ENCODE peak calls at places on chromosomes 2 and 18, in four cellular contexts. O is MM.1S, B is adrenal gland, U is tibial nerve. T is an unnamed sample.

GRCh38 chr2:37576831-37577230 is 94.6 kb downstream of the CDC42EP3 start:
- DNase-seq in O (no peak), U (no peak), B (no peak), T (no peak)

GRCh38 chr2:26578581-26578980 is 62.6 kb downstream of the CIB4 start:
- DNase-seq in O (no peak), U (no peak), B (no peak), T (no peak)

GRCh38 chr2:223760838-223761502 is 76.4 kb downstream of the AP1S3 start:
- DNase-seq in O (peak; percentile 10), B (peak; percentile 39), U (peak; percentile 5), T (peak; percentile 25)

GRCh38 chr2:104468846-104469245 is 385.1 kb upstream of the POU3F3 start:
- DNase-seq in U (no peak), B (no peak), O (no peak), T (no peak)

GRCh38 chr18:52572036-52572750 is 232.2 kb downstream of the DCC start:
- DNase-seq in B (no peak), O (no peak), U (no peak), T (no peak)

GRCh38 chr2:71787476-71788185 is 334.3 kb downstream of the DYSF start:
- DNase-seq in B (no peak), O (no peak), U (no peak), T (no peak)

GRCh38 chr2:9703701-9704221 is 73.0 kb upstream of the YWHAQ start:
- DNase-seq in B (no peak), O (no peak), U (peak; percentile 23), T (no peak)

GRCh38 chr2:239290618-239291504 is 110.0 kb downstream of the HDAC4 start:
- DNase-seq in U (no peak), O (no peak), B (no peak), T (peak; percentile 13)

GRCh38 chr2:148754864-148755263 is 110.3 kb downstream of the EPC2 start:
- DNase-seq in U (no peak), O (no peak), B (no peak), T (no peak)

GRCh38 chr2:207317358-207317984 is 151.7 kb upstream of the KLF7 start:
- DNase-seq in B (no peak), O (no peak), U (no peak), T (no peak)

GRCh38 chr2:37897511-37897910 is 27.6 kb upstream of the RMDN2 start:
- DNase-seq in B (no peak), U (no peak), O (no peak), T (no peak)

GRCh38 chr2:212939777-212940531 is 211.5 kb downstream of the IKZF2 start:
- DNase-seq in B (no peak), O (no peak), U (no peak), T (no peak)

GRCh38 chr2:205755923-205756322 is 73.6 kb downstream of the NRP2 start:
- DNase-seq in O (no peak), B (no peak), U (peak; percentile 54), T (peak; percentile 42)

GRCh38 chr2:216742411-216742810 is 47.1 kb upstream of the IGFBP5 start:
- DNase-seq in B (peak; percentile 48), U (peak; percentile 69), O (no peak), T (no peak)

GRCh38 chr2:101830555-101830954 is 133.0 kb downstream of the MAP4K4 start:
- DNase-seq in U (no peak), O (no peak), B (no peak), T (no peak)

GRCh38 chr18:41767960-41768359 is 187.1 kb upstream of the PIK3C3 start:
- DNase-seq in B (peak; percentile 29), O (no peak), U (no peak), T (peak; percentile 13)

GRCh38 chr2:70393881-70394280 is 92.0 kb upstream of the FAM136A start:
- DNase-seq in B (no peak), O (no peak), U (no peak), T (no peak)

GRCh38 chr2:101697794-101698418 is 399 bp downstream of the MAP4K4 start:
- DNase-seq in O (no peak), B (no peak), U (no peak), T (no peak)

GRCh38 chr2:110678457-110679336 is 834 bp upstream of the BUB1 start:
- DNase-seq in B (peak; percentile 34), O (peak; percentile 42), U (peak; percentile 8), T (peak; percentile 57)

GRCh38 chr2:239944706-239945551 is 80.2 kb downstream of the NDUFA10 start:
- DNase-seq in O (no peak), U (no peak), B (no peak), T (peak; percentile 48)

GRCh38 chr2:225120175-225120574 is 77.9 kb upstream of the DOCK10 start:
- DNase-seq in U (no peak), O (no peak), B (no peak), T (no peak)

GRCh38 chr2:33395660-33396249 is 80.7 kb upstream of the RASGRP3 start:
- DNase-seq in B (peak; percentile 63), U (peak; percentile 40), O (peak; percentile 62), T (peak; percentile 54)

GRCh38 chr2:25297738-25298137 is 44.0 kb downstream of the DNMT3A start:
- DNase-seq in U (no peak), B (no peak), O (no peak), T (no peak)

GRCh38 chr2:43100883-43101662 is 125.3 kb downstream of the ZFP36L2 start:
- DNase-seq in O (no peak), U (no peak), B (no peak), T (peak; percentile 48)

GRCh38 chr2:199833525-199833924 is 17.5 kb downstream of the FTCDNL1 start:
- DNase-seq in O (no peak), U (no peak), B (no peak), T (no peak)

GRCh38 chr2:239583879-239584859 is 183.3 kb upstream of the HDAC4 start:
- DNase-seq in O (no peak), U (no peak), B (no peak), T (no peak)

GRCh38 chr2:220687231-220687843 is 884.8 kb downstream of the EPHA4 start:
- DNase-seq in O (peak; percentile 50), U (peak; percentile 85), B (peak; percentile 85), T (peak; percentile 89)

GRCh38 chr18:13450289-13451207 is 232.0 kb downstream of the LDLRAD4 start:
- DNase-seq in O (peak; percentile 13), B (no peak), U (no peak), T (no peak)
- H3K4me3 ChIP-seq in O (no peak overlapping the region), B (no peak overlapping the region), U (no peak overlapping the region), T (no peak overlapping the region)

DNA sequence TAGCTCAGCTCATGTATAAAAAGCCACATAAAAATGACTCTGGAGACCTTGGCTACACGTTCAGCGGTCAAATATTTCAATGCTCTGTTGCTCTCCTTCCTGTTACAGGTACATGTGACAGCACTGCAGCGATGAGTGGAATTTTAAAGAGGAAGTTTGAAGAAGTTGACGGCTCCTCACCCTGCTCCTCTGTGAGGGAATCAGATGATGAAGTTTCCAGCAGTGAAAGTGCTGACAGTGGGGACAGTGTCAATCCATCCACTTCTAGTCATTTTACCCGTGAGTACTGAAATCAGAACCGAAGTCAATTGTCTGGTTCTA is 125.4 kb downstream of the CSRNP3 start:
- DNase-seq in U (no peak), O (no peak), B (no peak), T (no peak)
- H3K27ac ChIP-seq in U (no peak overlapping the region), O (no peak overlapping the region), B (no peak overlapping the region), T (no peak overlapping the region)

DNA sequence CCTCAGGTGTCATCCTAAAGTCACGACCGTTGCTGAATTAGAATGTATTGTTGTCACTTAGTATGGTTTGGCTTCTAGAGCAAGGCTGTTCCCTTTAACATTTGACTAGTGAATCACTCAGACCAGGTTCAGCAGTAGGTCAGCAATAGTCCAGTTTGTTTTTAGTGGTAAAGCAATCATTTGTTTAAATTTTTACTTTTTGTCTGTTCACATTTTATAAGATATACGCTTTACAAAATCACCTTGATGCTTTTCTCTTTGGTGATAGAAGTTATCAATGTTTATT is 1.2 kb downstream of the BABAM2 start:
- DNase-seq in U (no peak), B (no peak), O (no peak), T (no peak)
- H3K4me3 ChIP-seq in U (no peak overlapping the region), B (peak overlapping the region; percentile 91), O (no peak overlapping the region), T (no peak overlapping the region)

GRCh38 chr2:173630425-173631122 is 275.9 kb downstream of the CDCA7 start:
- DNase-seq in U (no peak), B (no peak), O (no peak), T (no peak)
- H3K27ac ChIP-seq in U (no peak overlapping the region), B (no peak overlapping the region), O (no peak overlapping the region), T (no peak overlapping the region)

GRCh38 chr18:37565985-37566478 is 434 bp upstream of the CELF4 start:
- DNase-seq in O (no peak), U (no peak), B (peak; percentile 61), T (peak; percentile 82)
- H3K4me3 ChIP-seq in O (no peak overlapping the region), U (peak overlapping the region; percentile 49), B (peak overlapping the region; percentile 60), T (peak overlapping the region; percentile 71)

DNA sequence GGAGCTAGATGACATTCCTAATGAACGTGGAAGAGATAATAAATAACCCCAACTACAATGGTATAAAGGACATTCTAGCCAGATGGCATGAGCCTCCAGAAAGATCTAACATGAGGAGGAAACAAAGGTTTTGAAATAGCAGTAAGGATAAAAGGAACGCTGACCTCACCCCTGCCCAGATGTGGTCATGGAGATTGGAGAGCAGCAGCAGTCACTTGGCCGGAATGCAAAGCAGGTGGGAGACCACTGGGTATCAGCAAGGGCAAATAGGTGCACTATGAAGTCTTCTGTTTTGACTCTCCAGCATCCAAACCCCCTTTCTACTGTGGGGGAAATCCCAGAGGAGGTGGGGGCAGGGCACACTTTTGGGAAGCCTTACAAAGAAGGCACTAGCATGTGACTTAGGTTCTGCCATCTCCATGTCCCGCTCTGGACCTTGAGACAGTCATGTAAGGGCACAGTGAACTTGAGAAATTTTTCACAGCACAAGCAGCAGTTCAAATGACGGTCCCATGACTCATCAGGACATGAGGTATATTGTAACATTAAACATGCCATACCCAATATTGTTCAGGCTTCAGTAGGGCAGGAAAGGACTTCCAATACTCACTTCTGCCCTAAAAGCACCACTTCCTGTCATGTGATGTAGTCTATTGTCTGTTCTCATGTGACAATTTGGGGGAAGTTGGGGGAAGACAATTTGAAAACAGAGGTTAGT is 55.2 kb downstream of the METTL4 start:
- DNase-seq in U (no peak), O (peak; percentile 11), B (peak; percentile 24), T (no peak)
- H3K27ac ChIP-seq in U (no peak overlapping the region), O (no peak overlapping the region), B (no peak overlapping the region), T (no peak overlapping the region)

GRCh38 chr2:222713007-222713406 is 41.5 kb downstream of the MOGAT1 start:
- DNase-seq in U (no peak), B (no peak), O (no peak), T (no peak)
- H3K4me3 ChIP-seq in U (no peak overlapping the region), B (no peak overlapping the region), O (no peak overlapping the region), T (no peak overlapping the region)

GRCh38 chr2:137881711-137882110 is 82.6 kb upstream of the HNMT start:
- DNase-seq in B (no peak), U (no peak), O (no peak), T (no peak)
- H3K27ac ChIP-seq in B (no peak overlapping the region), U (no peak overlapping the region), O (no peak overlapping the region), T (no peak overlapping the region)

GRCh38 chr2:160199053-160199452 is 1.0 kb downstream of the ITGB6 start:
- DNase-seq in O (no peak), U (no peak), B (no peak), T (no peak)

GRCh38 chr2:160194946-160195345 is 5.1 kb downstream of the ITGB6 start:
- DNase-seq in O (no peak), B (no peak), U (no peak), T (no peak)

GRCh38 chr2:160194351-160194750 is 5.7 kb downstream of the ITGB6 start:
- DNase-seq in O (no peak), U (no peak), B (no peak), T (no peak)

GRCh38 chr2:160199683-160200389 is at the start of gene ITGB6:
- DNase-seq in O (no peak), B (no peak), U (no peak), T (no peak)

GRCh38 chr2:160197587-160197986 is 2.5 kb downstream of the ITGB6 start:
- DNase-seq in O (no peak), U (no peak), B (no peak), T (no peak)
- H3K4me3 ChIP-seq in O (no peak overlapping the region), U (no peak overlapping the region), B (no peak overlapping the region), T (no peak overlapping the region)